ENCODE peak calls at places on chromosomes 7 and 10, in ten cellular contexts. K is OCI-LY7; H is activated CD8-positive, alpha-beta T cell treated with anti-CD3 and anti-CD28 coated beads for 36 hours; I is kidney; J is GM13977; D is AG10803; V is gastrocnemius medialis; O is psoas muscle; C is GM12878; M is retinal pigment epithelial cell. Y is an unnamed sample.
A peak's percentile ranks its signal among the peaks of the same experiment; 100 is the strongest.

GRCh38 chr10:19816420-19817250 is at the start of gene PLXDC2:
- DNase-seq in K (no peak), H (peak; percentile 2), I (peak; percentile 83), J (no peak), D (peak; percentile 25), V (no peak), O (peak; percentile 74), C (no peak), M (no peak), Y (peak; percentile 29)

GRCh38 chr10:103921750-103922195 is 3.8 kb upstream of the STN1 start:
- DNase-seq in K (peak; percentile 28), H (peak; percentile 68), I (no peak), J (peak; percentile 57), D (no peak), V (no peak), O (no peak), C (no peak), M (no peak), Y (peak; percentile 52)

GRCh38 chr7:55965805-55966421 is 1.5 kb downstream of the NIPSNAP2 start:
- DNase-seq in K (no peak), H (no peak), I (no peak), J (no peak), D (peak; percentile 82), V (peak; percentile 89), O (peak; percentile 83), C (no peak), M (no peak), Y (no peak)

GRCh38 chr10:75013522-75013921 is 97.9 kb upstream of the SAMD8 start:
- DNase-seq in K (no peak), H (no peak), I (no peak), J (no peak), D (no peak), V (no peak), O (no peak), C (no peak), M (no peak), Y (no peak)

GRCh38 chr7:91940171-91940570 is 491 bp upstream of the AKAP9 start:
- DNase-seq in K (peak; percentile 51), H (peak; percentile 56), I (no peak), J (peak; percentile 45), D (peak; percentile 22), V (no peak), O (no peak), C (no peak), M (no peak), Y (peak; percentile 51)

GRCh38 chr7:121282129-121282528 is 46.7 kb upstream of the WNT16 start:
- DNase-seq in K (no peak), H (no peak), I (no peak), J (no peak), D (no peak), V (no peak), O (no peak), C (no peak), M (no peak), Y (no peak)

GRCh38 chr7:137146012-137146455 is 197.5 kb downstream of the PTN start:
- DNase-seq in K (no peak), H (no peak), I (no peak), J (no peak), D (peak; percentile 80), V (no peak), O (no peak), C (no peak), M (peak; percentile 74), Y (no peak)

GRCh38 chr10:6083523-6084475 is 5.0 kb upstream of the RBM17 start:
- DNase-seq in K (no peak), H (peak; percentile 88), I (no peak), J (no peak), D (peak; percentile 46), V (no peak), O (no peak), C (no peak), M (peak; percentile 47), Y (no peak)

DNA sequence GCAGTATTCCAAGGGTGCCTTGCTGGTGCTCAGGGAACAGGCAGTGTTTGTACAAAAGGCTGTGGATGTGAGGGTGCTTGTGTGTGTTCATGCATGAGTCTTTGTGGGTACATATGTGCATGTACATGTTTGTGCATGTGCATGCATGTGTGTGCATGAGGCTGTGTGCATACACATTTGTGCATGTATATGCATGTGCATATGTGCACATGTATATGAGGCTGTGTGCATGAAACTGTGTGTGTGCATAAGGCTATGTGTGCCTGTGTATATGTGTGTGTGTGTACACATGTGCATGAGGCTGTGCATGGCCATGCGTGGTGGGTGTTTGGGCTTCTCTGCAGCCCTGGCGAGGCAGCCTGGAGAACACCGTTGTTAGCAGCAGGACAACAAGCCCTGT is 207.7 kb upstream of the ADCY1 start:
- DNase-seq in K (no peak), H (no peak), I (no peak), J (no peak), D (no peak), V (no peak), O (no peak), C (no peak), M (no peak), Y (no peak)
- TF ChIP-seq CTCF in K (no peak), H (no peak), I (no peak), J (no peak), D (no peak), V (no peak), O (no peak), C (no peak), M (no peak), Y (no peak)

DNA sequence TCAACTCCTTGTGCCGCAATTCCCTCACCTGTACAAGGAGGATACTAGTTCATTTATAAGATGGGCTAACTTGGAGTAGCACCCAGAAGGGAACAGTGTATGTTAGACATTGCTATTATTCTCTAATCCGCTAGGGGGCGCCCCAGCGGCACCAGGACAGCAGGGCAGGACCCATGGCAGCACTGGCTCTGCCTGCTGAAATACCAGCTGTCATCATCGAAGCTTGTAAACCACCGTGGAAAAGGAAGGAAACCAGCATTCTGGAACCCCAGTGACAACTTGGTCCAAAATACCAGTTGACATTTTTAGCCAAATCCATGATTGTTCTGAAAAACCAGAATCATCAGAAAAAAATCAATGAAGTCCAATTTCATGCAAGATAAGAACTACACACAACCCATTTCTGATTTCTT is 134.4 kb downstream of the ITGA8 start:
- DNase-seq in K (peak; percentile 57), H (peak; percentile 63), I (peak; percentile 76), J (peak; percentile 36), D (peak; percentile 65), V (no peak), O (peak; percentile 58), C (no peak), M (peak; percentile 2), Y (peak; percentile 45)
- TF ChIP-seq CTCF in K (peak; percentile 94), H (peak; percentile 50), I (peak; percentile 44), J (peak; percentile 72), D (peak; percentile 79), V (peak; percentile 41), O (peak; percentile 54), C (peak; percentile 71), M (peak; percentile 86), Y (peak; percentile 71)

GRCh38 chr10:92678196-92678595 is 11.6 kb upstream of the HHEX start:
- DNase-seq in K (no peak), H (no peak), I (no peak), J (no peak), D (no peak), V (no peak), O (no peak), C (no peak), M (no peak), Y (no peak)

GRCh38 chr10:92681306-92681823 is 8.4 kb upstream of the HHEX start:
- DNase-seq in K (no peak), H (no peak), I (no peak), J (no peak), D (no peak), V (no peak), O (no peak), C (no peak), M (no peak), Y (no peak)

DNA sequence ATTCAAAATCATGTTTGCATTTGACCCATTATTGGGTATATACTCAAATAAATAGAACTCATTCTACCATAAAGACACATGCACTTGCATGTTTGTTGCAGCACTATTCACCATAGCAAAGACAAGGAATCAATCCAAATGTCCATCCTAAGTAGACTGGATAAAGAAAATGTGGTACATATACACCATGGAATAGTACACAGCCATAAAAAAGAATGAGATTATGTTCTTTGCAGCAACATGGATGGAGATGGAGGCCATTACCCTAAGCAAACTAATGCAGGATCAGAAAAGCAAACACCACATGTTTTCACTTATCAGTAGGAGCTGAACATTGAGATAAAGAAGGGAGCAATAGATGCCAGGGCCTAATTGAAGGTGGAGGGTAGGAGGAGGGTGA is 12.0 kb upstream of the HHEX start:
- DNase-seq in K (no peak), H (no peak), I (no peak), J (no peak), D (no peak), V (no peak), O (no peak), C (no peak), M (no peak), Y (no peak)
- TF ChIP-seq CTCF in K (no peak), H (no peak), I (no peak), J (no peak), D (no peak), V (no peak), O (no peak), C (no peak), M (no peak), Y (no peak)

GRCh38 chr10:78604721-78605120 is 464.0 kb upstream of the ZMIZ1 start:
- DNase-seq in K (no peak), H (no peak), I (no peak), J (no peak), D (no peak), V (no peak), O (no peak), C (no peak), M (no peak), Y (no peak)

GRCh38 chr10:78602201-78602917 is 466.4 kb upstream of the ZMIZ1 start:
- DNase-seq in K (no peak), H (peak; percentile 57), I (no peak), J (no peak), D (no peak), V (no peak), O (no peak), C (no peak), M (no peak), Y (no peak)

GRCh38 chr10:78600740-78601139 is 468.0 kb upstream of the ZMIZ1 start:
- DNase-seq in K (no peak), H (no peak), I (no peak), J (no peak), D (peak; percentile 25), V (no peak), O (no peak), C (no peak), M (no peak), Y (no peak)

GRCh38 chr10:78604286-78604685 is 464.5 kb upstream of the ZMIZ1 start:
- DNase-seq in K (no peak), H (no peak), I (no peak), J (no peak), D (no peak), V (no peak), O (no peak), C (no peak), M (no peak), Y (no peak)

DNA sequence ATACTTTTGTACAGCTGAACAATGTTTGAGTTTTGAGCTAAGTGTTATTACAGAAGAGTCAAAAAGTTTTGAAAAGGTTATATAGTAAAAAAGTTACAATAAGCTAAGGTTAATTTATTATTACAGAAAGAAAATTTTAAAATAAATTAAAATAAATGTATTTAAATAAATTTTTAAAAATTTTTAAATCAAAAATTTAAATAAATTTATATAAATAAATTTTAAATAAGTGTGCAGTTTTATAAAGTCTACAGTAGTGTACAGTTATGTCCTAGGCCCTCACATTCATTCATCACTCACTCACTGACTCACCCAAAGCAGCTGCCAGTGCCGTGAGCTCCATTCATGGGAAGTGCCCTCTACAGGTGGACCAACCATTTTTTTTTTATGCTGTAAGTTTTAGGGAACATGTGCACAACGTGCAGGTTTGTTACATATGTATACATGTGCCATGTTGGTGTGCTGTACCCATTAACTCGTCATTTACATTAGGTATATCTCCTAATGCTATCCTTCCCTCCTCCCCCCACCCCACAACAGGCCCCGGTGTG is 462.9 kb upstream of the ZMIZ1 start:
- DNase-seq in K (peak; percentile 18), H (no peak), I (no peak), J (no peak), D (no peak), V (no peak), O (no peak), C (no peak), M (no peak), Y (no peak)
- TF ChIP-seq CTCF in K (peak; percentile 25), H (no peak), I (no peak), J (no peak), D (peak; percentile 11), V (no peak), O (no peak), C (no peak), M (peak; percentile 31), Y (no peak)

Y was measured in GM13976.